ENCODE peak calls at places on chromosome 1, in six cellular contexts. L, P, K, A, W and O are unnamed samples.

GRCh38 chr1:94095744-94096469 is 25.0 kb downstream of the ABCA4 start:
- DNase-seq in L (no peak), P (no peak), K (no peak), A (no peak), W (no peak), O (no peak)

GRCh38 chr1:4959216-4959615 is 304.8 kb downstream of the AJAP1 start:
- DNase-seq in L (no peak), P (no peak), K (no peak), A (no peak), W (no peak), O (no peak)

GRCh38 chr1:221025391-221026355 is 146.4 kb downstream of the HLX start:
- DNase-seq in L (no peak), P (no peak), K (no peak), A (no peak), W (no peak), O (no peak)

GRCh38 chr1:80358141-80358540 is 1351.6 kb upstream of the ADGRL4 start:
- DNase-seq in L (no peak), P (no peak), K (no peak), A (no peak), W (no peak), O (no peak)

GRCh38 chr1:67184838-67185421 is 18.7 kb downstream of the IL23R start:
- DNase-seq in L (no peak), P (no peak), K (no peak), A (no peak), W (no peak), O (no peak)

GRCh38 chr1:7518411-7518810 is 252.7 kb upstream of the VAMP3 start:
- DNase-seq in L (no peak), P (no peak), K (no peak), A (no peak), W (no peak), O (no peak)

GRCh38 chr1:107702946-107703571 is 261.9 kb downstream of the VAV3 start:
- DNase-seq in L (no peak), P (no peak), K (no peak), A (no peak), W (no peak), O (no peak)

GRCh38 chr1:195738971-195739650 is 869.1 kb downstream of the KCNT2 start:
- DNase-seq in L (no peak), P (no peak), K (no peak), A (no peak), W (no peak), O (no peak)

GRCh38 chr1:163730366-163730765 is 408.6 kb downstream of the NUF2 start:
- DNase-seq in L (peak), P (no peak), K (no peak), A (no peak), W (no peak), O (no peak)

GRCh38 chr1:208496467-208497371 is 252.5 kb upstream of the PLXNA2 start:
- DNase-seq in L (no peak), P (no peak), K (no peak), A (no peak), W (no peak), O (no peak)

GRCh38 chr1:207414606-207415108 is 39.5 kb upstream of the CR2 start:
- DNase-seq in L (no peak), P (no peak), K (peak), A (no peak), W (peak), O (no peak)

GRCh38 chr1:98172578-98172977 is 251.7 kb upstream of the DPYD start:
- DNase-seq in L (no peak), P (no peak), K (no peak), A (no peak), W (no peak), O (no peak)

GRCh38 chr1:163295949-163296348 is 25.8 kb upstream of the NUF2 start:
- DNase-seq in L (no peak), P (no peak), K (no peak), A (no peak), W (no peak), O (no peak)

GRCh38 chr1:90719321-90720136 is 2.4 kb upstream of the BARHL2 start:
- DNase-seq in L (no peak), P (no peak), K (peak), A (no peak), W (no peak), O (no peak)

GRCh38 chr1:63640633-63641567 is 47.7 kb downstream of the PGM1 start:
- DNase-seq in L (no peak), P (no peak), K (no peak), A (no peak), W (no peak), O (no peak)